ENCODE peak calls at places on chromosomes 5 and 9, in seven cellular contexts. One of them, this sample, is unnamed.

GRCh38 chr5:125552486-125552885 is 806.0 kb upstream of the ZNF608 start:
- DNase-seq in K562: no peak
- DNase-seq in endothelial cell of umbilical vein: peak
- DNase-seq in spleen: no peak
- DNase-seq in HCT116: no peak
- DNase-seq in SK-N-MC: no peak
- DNase-seq in stomach: no peak
- DNase-seq in this sample: no peak

GRCh38 chr5:138544171-138545134 is 1.4 kb upstream of the ETF1 start:
- DNase-seq in K562: no peak
- DNase-seq in endothelial cell of umbilical vein: peak
- DNase-seq in spleen: no peak
- DNase-seq in HCT116: no peak
- DNase-seq in SK-N-MC: no peak
- DNase-seq in stomach: no peak
- DNase-seq in this sample: peak

GRCh38 chr9:18604971-18605370 is 131.0 kb downstream of the ADAMTSL1 start:
- DNase-seq in K562: no peak
- DNase-seq in endothelial cell of umbilical vein: no peak
- DNase-seq in spleen: no peak
- DNase-seq in HCT116: no peak
- DNase-seq in SK-N-MC: no peak
- DNase-seq in stomach: no peak
- DNase-seq in this sample: no peak

GRCh38 chr5:147921134-147921533 is 14.8 kb upstream of the C5orf46 start:
- DNase-seq in K562: no peak
- DNase-seq in endothelial cell of umbilical vein: no peak
- DNase-seq in spleen: no peak
- DNase-seq in HCT116: no peak
- DNase-seq in SK-N-MC: no peak
- DNase-seq in stomach: no peak
- DNase-seq in this sample: no peak

GRCh38 chr5:43802119-43802518 is 199.1 kb downstream of the NNT start:
- DNase-seq in K562: no peak
- DNase-seq in endothelial cell of umbilical vein: no peak
- DNase-seq in spleen: no peak
- DNase-seq in HCT116: no peak
- DNase-seq in SK-N-MC: no peak
- DNase-seq in stomach: no peak
- DNase-seq in this sample: no peak

GRCh38 chr5:143933434-143933833 is 121.5 kb downstream of the HMHB1 start:
- DNase-seq in K562: no peak
- DNase-seq in endothelial cell of umbilical vein: no peak
- DNase-seq in spleen: no peak
- DNase-seq in HCT116: no peak
- DNase-seq in SK-N-MC: no peak
- DNase-seq in stomach: no peak
- DNase-seq in this sample: no peak

GRCh38 chr9:77455312-77455927 is 192.7 kb downstream of the GNA14 start:
- DNase-seq in K562: no peak
- DNase-seq in endothelial cell of umbilical vein: peak
- DNase-seq in spleen: no peak
- DNase-seq in HCT116: peak
- DNase-seq in SK-N-MC: no peak
- DNase-seq in stomach: peak
- DNase-seq in this sample: peak

GRCh38 chr5:102719886-102720285 is 35.2 kb upstream of the PAM start:
- DNase-seq in K562: no peak
- DNase-seq in endothelial cell of umbilical vein: no peak
- DNase-seq in spleen: no peak
- DNase-seq in HCT116: no peak
- DNase-seq in SK-N-MC: no peak
- DNase-seq in stomach: no peak
- DNase-seq in this sample: no peak

GRCh38 chr5:66362676-66363075 is 218.6 kb downstream of the SREK1 start:
- DNase-seq in K562: no peak
- DNase-seq in endothelial cell of umbilical vein: no peak
- DNase-seq in spleen: no peak
- DNase-seq in HCT116: no peak
- DNase-seq in SK-N-MC: no peak
- DNase-seq in stomach: no peak
- DNase-seq in this sample: no peak

GRCh38 chr5:151315998-151316597 is 12.5 kb upstream of the SLC36A3 start:
- DNase-seq in K562: peak
- DNase-seq in endothelial cell of umbilical vein: peak
- DNase-seq in spleen: peak
- DNase-seq in HCT116: peak
- DNase-seq in SK-N-MC: no peak
- DNase-seq in stomach: peak
- DNase-seq in this sample: peak

GRCh38 chr9:35515766-35516165 is 25.9 kb downstream of the RUSC2 start:
- DNase-seq in K562: no peak
- DNase-seq in endothelial cell of umbilical vein: no peak
- DNase-seq in spleen: no peak
- DNase-seq in HCT116: no peak
- DNase-seq in SK-N-MC: no peak
- DNase-seq in stomach: no peak
- DNase-seq in this sample: no peak

GRCh38 chr9:95089916-95090791 is 227.4 kb downstream of the FANCC start:
- DNase-seq in K562: no peak
- DNase-seq in endothelial cell of umbilical vein: no peak
- DNase-seq in spleen: peak
- DNase-seq in HCT116: no peak
- DNase-seq in SK-N-MC: no peak
- DNase-seq in stomach: peak
- DNase-seq in this sample: no peak

GRCh38 chr5:132414634-132415377 is 45.3 kb downstream of the SLC22A5 start:
- DNase-seq in K562: no peak
- DNase-seq in endothelial cell of umbilical vein: peak
- DNase-seq in spleen: no peak
- DNase-seq in HCT116: peak
- DNase-seq in SK-N-MC: no peak
- DNase-seq in stomach: no peak
- DNase-seq in this sample: no peak

GRCh38 chr9:100534401-100534800 is 43.5 kb upstream of the CAVIN4 start:
- DNase-seq in K562: no peak
- DNase-seq in endothelial cell of umbilical vein: peak
- DNase-seq in spleen: no peak
- DNase-seq in HCT116: no peak
- DNase-seq in SK-N-MC: no peak
- DNase-seq in stomach: no peak
- DNase-seq in this sample: no peak

GRCh38 chr5:119355244-119355635 is 579 bp upstream of the TNFAIP8 start:
- DNase-seq in K562: no peak
- DNase-seq in endothelial cell of umbilical vein: no peak
- DNase-seq in spleen: peak
- DNase-seq in HCT116: no peak
- DNase-seq in SK-N-MC: no peak
- DNase-seq in stomach: peak
- DNase-seq in this sample: no peak

GRCh38 chr5:119357309-119357708 is 1.5 kb downstream of the TNFAIP8 start:
- DNase-seq in K562: no peak
- DNase-seq in endothelial cell of umbilical vein: no peak
- DNase-seq in spleen: no peak
- DNase-seq in HCT116: no peak
- DNase-seq in SK-N-MC: no peak
- DNase-seq in stomach: no peak
- DNase-seq in this sample: no peak

GRCh38 chr5:119354522-119355243 is 1.1 kb upstream of the TNFAIP8 start:
- DNase-seq in K562: no peak
- DNase-seq in endothelial cell of umbilical vein: no peak
- DNase-seq in spleen: no peak
- DNase-seq in HCT116: no peak
- DNase-seq in SK-N-MC: no peak
- DNase-seq in stomach: no peak
- DNase-seq in this sample: no peak

GRCh38 chr5:119356384-119357188 is 767 bp downstream of the TNFAIP8 start:
- DNase-seq in K562: no peak
- DNase-seq in endothelial cell of umbilical vein: peak
- DNase-seq in spleen: no peak
- DNase-seq in HCT116: no peak
- DNase-seq in SK-N-MC: no peak
- DNase-seq in stomach: no peak
- DNase-seq in this sample: no peak

GRCh38 chr5:119355636-119356383 is at the start of gene TNFAIP8:
- DNase-seq in K562: no peak
- DNase-seq in endothelial cell of umbilical vein: peak
- DNase-seq in spleen: peak
- DNase-seq in HCT116: no peak
- DNase-seq in SK-N-MC: no peak
- DNase-seq in stomach: peak
- DNase-seq in this sample: peak
- TF ChIP-seq POLR2AphosphoS5 in K562: no peak
- TF ChIP-seq POLR2AphosphoS5 in endothelial cell of umbilical vein: no peak
- TF ChIP-seq POLR2AphosphoS5 in spleen: peak
- TF ChIP-seq POLR2AphosphoS5 in HCT116: no peak
- TF ChIP-seq POLR2AphosphoS5 in SK-N-MC: no peak
- TF ChIP-seq POLR2AphosphoS5 in stomach: peak
- TF ChIP-seq POLR2AphosphoS5 in this sample: no peak

GRCh38 chr9:89718635-89719034 is 113.8 kb downstream of the GADD45G start:
- DNase-seq in K562: no peak
- DNase-seq in endothelial cell of umbilical vein: no peak
- DNase-seq in spleen: no peak
- DNase-seq in HCT116: no peak
- DNase-seq in SK-N-MC: no peak
- DNase-seq in stomach: no peak
- DNase-seq in this sample: no peak
- H3K27ac ChIP-seq in K562: no peak
- H3K27ac ChIP-seq in endothelial cell of umbilical vein: no peak
- H3K27ac ChIP-seq in spleen: no peak
- H3K27ac ChIP-seq in HCT116: no peak
- H3K27ac ChIP-seq in SK-N-MC: no peak
- H3K27ac ChIP-seq in stomach: no peak
- H3K27ac ChIP-seq in this sample: no peak

GRCh38 chr9:38061326-38061947 is 7.6 kb downstream of the SHB start:
- DNase-seq in K562: no peak
- DNase-seq in endothelial cell of umbilical vein: no peak
- DNase-seq in spleen: peak
- DNase-seq in HCT116: no peak
- DNase-seq in SK-N-MC: no peak
- DNase-seq in stomach: no peak
- DNase-seq in this sample: no peak
- TF ChIP-seq POLR2AphosphoS5 in K562: no peak
- TF ChIP-seq POLR2AphosphoS5 in endothelial cell of umbilical vein: no peak
- TF ChIP-seq POLR2AphosphoS5 in spleen: no peak
- TF ChIP-seq POLR2AphosphoS5 in HCT116: no peak
- TF ChIP-seq POLR2AphosphoS5 in SK-N-MC: no peak
- TF ChIP-seq POLR2AphosphoS5 in stomach: no peak
- TF ChIP-seq POLR2AphosphoS5 in this sample: no peak

GRCh38 chr5:39102684-39103155 is 28.5 kb upstream of the RICTOR start:
- DNase-seq in K562: peak
- DNase-seq in endothelial cell of umbilical vein: no peak
- DNase-seq in spleen: no peak
- DNase-seq in HCT116: no peak
- DNase-seq in SK-N-MC: no peak
- DNase-seq in stomach: no peak
- DNase-seq in this sample: no peak

GRCh38 chr5:39104221-39104620 is 30.0 kb upstream of the RICTOR start:
- DNase-seq in K562: no peak
- DNase-seq in endothelial cell of umbilical vein: no peak
- DNase-seq in spleen: no peak
- DNase-seq in HCT116: no peak
- DNase-seq in SK-N-MC: no peak
- DNase-seq in stomach: no peak
- DNase-seq in this sample: no peak

GRCh38 chr5:39099831-39100230 is 25.6 kb upstream of the RICTOR start:
- DNase-seq in K562: no peak
- DNase-seq in endothelial cell of umbilical vein: no peak
- DNase-seq in spleen: no peak
- DNase-seq in HCT116: no peak
- DNase-seq in SK-N-MC: no peak
- DNase-seq in stomach: no peak
- DNase-seq in this sample: no peak

GRCh38 chr5:39100301-39100850 is 26.2 kb upstream of the RICTOR start:
- DNase-seq in K562: no peak
- DNase-seq in endothelial cell of umbilical vein: no peak
- DNase-seq in spleen: no peak
- DNase-seq in HCT116: no peak
- DNase-seq in SK-N-MC: no peak
- DNase-seq in stomach: no peak
- DNase-seq in this sample: no peak

GRCh38 chr5:39100851-39101396 is 26.7 kb upstream of the RICTOR start:
- DNase-seq in K562: no peak
- DNase-seq in endothelial cell of umbilical vein: peak
- DNase-seq in spleen: no peak
- DNase-seq in HCT116: no peak
- DNase-seq in SK-N-MC: no peak
- DNase-seq in stomach: no peak
- DNase-seq in this sample: no peak
- H3K27ac ChIP-seq in K562: peak
- H3K27ac ChIP-seq in endothelial cell of umbilical vein: peak
- H3K27ac ChIP-seq in spleen: no peak
- H3K27ac ChIP-seq in HCT116: no peak
- H3K27ac ChIP-seq in SK-N-MC: no peak
- H3K27ac ChIP-seq in stomach: no peak
- H3K27ac ChIP-seq in this sample: no peak

GRCh38 chr9:89454498-89455355 is 43.2 kb downstream of the SEMA4D start:
- DNase-seq in K562: no peak
- DNase-seq in endothelial cell of umbilical vein: no peak
- DNase-seq in spleen: peak
- DNase-seq in HCT116: no peak
- DNase-seq in SK-N-MC: no peak
- DNase-seq in stomach: no peak
- DNase-seq in this sample: no peak
- TF ChIP-seq POLR2AphosphoS5 in K562: no peak
- TF ChIP-seq POLR2AphosphoS5 in endothelial cell of umbilical vein: no peak
- TF ChIP-seq POLR2AphosphoS5 in spleen: no peak
- TF ChIP-seq POLR2AphosphoS5 in HCT116: no peak
- TF ChIP-seq POLR2AphosphoS5 in SK-N-MC: no peak
- TF ChIP-seq POLR2AphosphoS5 in stomach: no peak
- TF ChIP-seq POLR2AphosphoS5 in this sample: no peak

GRCh38 chr5:56838409-56839039 is 23.2 kb downstream of the MAP3K1 start:
- DNase-seq in K562: no peak
- DNase-seq in endothelial cell of umbilical vein: peak
- DNase-seq in spleen: no peak
- DNase-seq in HCT116: no peak
- DNase-seq in SK-N-MC: no peak
- DNase-seq in stomach: no peak
- DNase-seq in this sample: no peak
- H3K27ac ChIP-seq in K562: no peak
- H3K27ac ChIP-seq in endothelial cell of umbilical vein: peak
- H3K27ac ChIP-seq in spleen: peak
- H3K27ac ChIP-seq in HCT116: no peak
- H3K27ac ChIP-seq in SK-N-MC: no peak
- H3K27ac ChIP-seq in stomach: peak
- H3K27ac ChIP-seq in this sample: peak

GRCh38 chr5:68746220-68747076 is 347.4 kb upstream of the SLC30A5 start:
- DNase-seq in K562: no peak
- DNase-seq in endothelial cell of umbilical vein: no peak
- DNase-seq in spleen: no peak
- DNase-seq in HCT116: no peak
- DNase-seq in SK-N-MC: no peak
- DNase-seq in stomach: no peak
- DNase-seq in this sample: no peak
- TF ChIP-seq POLR2AphosphoS5 in K562: no peak
- TF ChIP-seq POLR2AphosphoS5 in endothelial cell of umbilical vein: no peak
- TF ChIP-seq POLR2AphosphoS5 in spleen: no peak
- TF ChIP-seq POLR2AphosphoS5 in HCT116: no peak
- TF ChIP-seq POLR2AphosphoS5 in SK-N-MC: no peak
- TF ChIP-seq POLR2AphosphoS5 in stomach: no peak
- TF ChIP-seq POLR2AphosphoS5 in this sample: no peak

GRCh38 chr5:103919526-103919925 is 356.9 kb upstream of the NUDT12 start:
- DNase-seq in K562: no peak
- DNase-seq in endothelial cell of umbilical vein: no peak
- DNase-seq in spleen: no peak
- DNase-seq in HCT116: no peak
- DNase-seq in SK-N-MC: no peak
- DNase-seq in stomach: no peak
- DNase-seq in this sample: no peak
- H3K27ac ChIP-seq in K562: no peak
- H3K27ac ChIP-seq in endothelial cell of umbilical vein: no peak
- H3K27ac ChIP-seq in spleen: no peak
- H3K27ac ChIP-seq in HCT116: no peak
- H3K27ac ChIP-seq in SK-N-MC: peak
- H3K27ac ChIP-seq in stomach: no peak
- H3K27ac ChIP-seq in this sample: no peak